ENCODE peak calls at places on chromosomes 7 and 10, in eight cellular contexts. C is cardiac muscle cell, H is lower leg skin, D is astrocyte of the spinal cord, R is NB4, O is upper lobe of right lung, N is SK-N-SH, Z is dorsolateral prefrontal cortex. Q is an unnamed sample.
A peak's percentile ranks its signal among the peaks of the same experiment; 100 is the strongest.

GRCh38 chr7:45623157-45623556 is 49.0 kb downstream of the ADCY1 start:
- DNase-seq in O (no peak), Z (no peak), H (no peak), R (no peak), D (no peak), N (no peak), C (no peak), Q (no peak)

GRCh38 chr10:91713471-91714072 is 80.7 kb upstream of the PPP1R3C start:
- DNase-seq in H (no peak), D (no peak), Z (no peak), C (no peak), R (no peak), N (no peak), O (no peak), Q (no peak)

GRCh38 chr7:16063241-16063640 is 358.1 kb downstream of the CRPPA start:
- DNase-seq in D (no peak), R (no peak), Z (no peak), C (no peak), H (no peak), N (no peak), O (no peak), Q (no peak)

GRCh38 chr10:110783509-110784103 is 88.1 kb upstream of the PDCD4 start:
- DNase-seq in Z (no peak), C (peak; percentile 52), D (no peak), N (no peak), O (no peak), H (no peak), R (peak; percentile 36), Q (peak; percentile 46)

GRCh38 chr10:102869290-102870198 is at the start of gene AS3MT:
- DNase-seq in O (peak; percentile 73), Z (no peak), D (no peak), H (no peak), R (peak; percentile 20), N (peak; percentile 92), C (peak; percentile 25), Q (no peak)

GRCh38 chr7:111756687-111757178 is 194.4 kb upstream of the IMMP2L start:
- DNase-seq in Z (peak; percentile 77), R (peak; percentile 84), O (peak; percentile 77), D (peak; percentile 46), C (peak; percentile 91), H (peak; percentile 30), N (no peak), Q (peak; percentile 93)

GRCh38 chr10:108208038-108208437 is 1043.5 kb upstream of the SORCS1 start:
- DNase-seq in C (no peak), H (no peak), D (no peak), Z (no peak), R (no peak), N (no peak), O (no peak), Q (no peak)

GRCh38 chr7:128266891-128267839 is 26.1 kb downstream of the LEP start:
- DNase-seq in D (peak; percentile 48), R (no peak), N (peak; percentile 90), O (peak; percentile 63), Z (peak; percentile 34), H (peak; percentile 71), C (peak; percentile 87), Q (peak; percentile 84)

GRCh38 chr7:128284102-128284501 is 43.0 kb downstream of the LEP start:
- DNase-seq in R (no peak), H (no peak), O (no peak), N (no peak), C (no peak), D (no peak), Z (no peak), Q (no peak)

GRCh38 chr10:123682477-123682876 is 16.3 kb downstream of the GPR26 start:
- DNase-seq in O (no peak), N (no peak), Z (no peak), D (no peak), R (no peak), C (no peak), H (no peak), Q (no peak)

GRCh38 chr10:4850400-4850799 is 24.4 kb downstream of the AKR1E2 start:
- DNase-seq in O (no peak), R (no peak), D (no peak), C (no peak), Z (no peak), H (no peak), N (no peak), Q (no peak)

GRCh38 chr10:71713135-71714040 is 6.2 kb downstream of the C10orf105 start:
- DNase-seq in N (no peak), Z (peak; percentile 84), D (peak; percentile 43), O (peak; percentile 79), R (peak; percentile 93), C (peak; percentile 97), H (peak; percentile 87), Q (peak; percentile 97)

GRCh38 chr7:33196194-33196593 is 66.8 kb downstream of the BBS9 start:
- DNase-seq in H (no peak), Z (no peak), C (peak; percentile 68), O (no peak), N (peak; percentile 49), D (peak; percentile 39), R (no peak), Q (peak; percentile 45)

GRCh38 chr10:73956476-73957338 is 41.2 kb upstream of the VCL start:
- DNase-seq in N (no peak), C (peak; percentile 53), O (no peak), Z (no peak), H (no peak), D (peak; percentile 29), R (peak; percentile 92), Q (peak; percentile 53)

GRCh38 chr7:5422324-5423271 is 1.0 kb downstream of the TNRC18 start:
- DNase-seq in H (no peak), C (peak; percentile 38), O (peak; percentile 73), N (peak; percentile 84), R (peak; percentile 67), D (peak; percentile 45), Z (no peak), Q (peak; percentile 40)

GRCh38 chr7:24908757-24909156 is 71.2 kb downstream of the OSBPL3 start:
- DNase-seq in N (no peak), R (no peak), D (no peak), H (no peak), O (no peak), C (no peak), Z (no peak), Q (no peak)

GRCh38 chr10:82282782-82283456 is 407.9 kb downstream of the NRG3 start:
- DNase-seq in H (no peak), Z (no peak), N (no peak), D (no peak), R (no peak), C (no peak), O (no peak), Q (no peak)

GRCh38 chr7:142867398-142868187 is 12.7 kb downstream of the EPHB6 start:
- DNase-seq in O (no peak), H (no peak), Z (no peak), D (no peak), N (no peak), R (no peak), C (no peak), Q (no peak)

GRCh38 chr7:80307251-80307856 is 172.7 kb downstream of the GNAI1 start:
- DNase-seq in R (no peak), Z (no peak), H (peak; percentile 32), O (no peak), D (peak; percentile 77), N (peak; percentile 15), C (peak; percentile 80), Q (peak; percentile 81)

GRCh38 chr10:97407211-97407951 is 6.2 kb upstream of the RRP12 start:
- DNase-seq in O (peak; percentile 79), C (peak; percentile 85), D (peak; percentile 78), N (peak; percentile 79), H (no peak), Z (peak; percentile 67), R (peak; percentile 91), Q (peak; percentile 86)
- H3K4me3 ChIP-seq in O (no peak overlapping the region), C (peak overlapping the region; percentile 9), D (no peak overlapping the region), N (peak overlapping the region; percentile 28), H (no peak overlapping the region), Z (no peak overlapping the region), R (no peak overlapping the region), Q (no peak overlapping the region)

DNA sequence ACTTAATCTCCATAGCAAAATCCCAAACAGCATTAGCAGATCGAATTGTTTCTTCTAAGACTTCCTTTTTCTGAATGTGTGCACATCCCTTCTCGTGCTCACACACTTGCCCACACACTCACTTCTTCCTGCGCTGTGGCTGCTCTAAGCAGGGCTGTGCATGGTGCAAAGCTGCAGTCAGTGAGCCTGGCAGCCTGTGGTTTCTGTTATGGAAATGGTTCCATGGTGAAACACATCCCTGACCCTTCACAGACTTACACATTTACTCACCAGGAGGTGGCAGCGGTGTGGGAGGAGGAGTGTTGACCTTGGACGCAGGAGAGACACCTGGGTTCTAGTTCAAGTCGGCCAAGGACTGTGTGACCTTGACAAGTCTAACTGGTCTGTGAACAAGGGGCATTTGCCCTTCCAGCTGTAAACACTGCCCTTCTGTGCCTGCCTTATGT is 24.9 kb downstream of the MTURN start:
- DNase-seq in H (no peak), Z (peak; percentile 59), O (peak; percentile 79), D (peak; percentile 49), C (peak; percentile 30), N (peak; percentile 52), R (peak; percentile 98), Q (peak; percentile 22)
- TF ChIP-seq CTCF in H (no peak), Z (no peak), O (no peak), D (peak; percentile 18), C (peak; percentile 29), N (peak; percentile 59), R (peak; percentile 36), Q (peak; percentile 20)

GRCh38 chr10:69628876-69629275 is 1.2 kb upstream of the FAM241B start:
- DNase-seq in Z (no peak), D (no peak), C (no peak), R (no peak), O (no peak), N (no peak), H (no peak), Q (no peak)

GRCh38 chr10:69629897-69630650 is at the start of gene FAM241B:
- DNase-seq in O (peak; percentile 90), Z (no peak), C (peak; percentile 37), N (peak; percentile 97), H (peak; percentile 14), D (peak; percentile 20), R (no peak), Q (peak; percentile 22)

GRCh38 chr10:69630651-69631400 is 779 bp downstream of the FAM241B start:
- DNase-seq in Z (no peak), R (no peak), H (peak; percentile 7), N (no peak), O (no peak), C (no peak), D (no peak), Q (no peak)

GRCh38 chr10:69631566-69631965 is 1.5 kb downstream of the FAM241B start:
- DNase-seq in C (no peak), O (no peak), H (no peak), N (no peak), R (no peak), D (no peak), Z (no peak), Q (no peak)

DNA sequence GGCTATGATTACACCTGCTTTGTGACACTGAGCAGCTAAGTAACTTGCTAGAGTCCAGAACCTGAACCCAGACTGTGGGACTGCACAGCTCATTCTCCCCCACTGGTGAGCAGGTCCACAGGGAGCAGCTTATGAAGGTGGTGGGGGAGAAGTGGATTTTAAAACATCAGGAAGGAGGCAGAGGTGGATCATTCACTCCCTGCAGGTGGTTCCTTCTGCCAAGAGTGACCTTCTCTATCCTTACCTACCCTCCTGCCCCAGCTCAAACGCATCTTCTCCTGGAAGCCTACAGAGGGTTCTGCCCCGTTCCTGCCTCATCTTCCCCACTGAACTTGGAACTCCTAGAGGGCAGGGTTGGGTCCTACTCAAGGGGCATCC is 539 bp upstream of the FAM241B start:
- DNase-seq in H (peak; percentile 3), C (no peak), R (no peak), D (no peak), O (no peak), N (no peak), Z (no peak), Q (no peak)
- H3K4me3 ChIP-seq in H (no peak overlapping the region), C (peak overlapping the region; percentile 96), R (no peak overlapping the region), D (peak overlapping the region; percentile 37), O (peak overlapping the region; percentile 61), N (peak overlapping the region; percentile 82), Z (peak overlapping the region; percentile 74), Q (no peak overlapping the region)

GRCh38 chr7:69422473-69423102 is 175.7 kb upstream of the AUTS2 start:
- DNase-seq in O (no peak), N (no peak), R (no peak), H (no peak), C (no peak), D (no peak), Z (no peak), Q (no peak)
- TF ChIP-seq CTCF in O (no peak), N (no peak), R (no peak), H (no peak), C (no peak), D (no peak), Z (no peak), Q (no peak)